ENCODE peak calls at places on chromosome 11, in four cellular contexts. N is GM10248; E is NCI-H524 treated with DMSO at 0.1 percent for 48 hours; M is activated naive CD8-positive, alpha-beta T cell treated with anti-CD3 and anti-CD28 coated beads, Interleukin-2, amount 50 U/mL, for 24 hours. K is an unnamed sample.

GRCh38 chr11:11476499-11476898 is 123.4 kb upstream of the CSNK2A3 start:
- DNase-seq in M (no peak), E (no peak), N (no peak), K (no peak)

GRCh38 chr11:104997288-104997687 is 25.7 kb downstream of the CASP5 start:
- DNase-seq in N (no peak), M (no peak), E (no peak), K (no peak)

GRCh38 chr11:73272680-73273038 is 521 bp downstream of the P2RY6 start:
- DNase-seq in N (no peak), E (no peak), M (no peak), K (no peak)

GRCh38 chr11:27705873-27706820 is 5.9 kb upstream of the BDNF start:
- DNase-seq in M (no peak), N (peak), E (no peak), K (no peak)

GRCh38 chr11:33735426-33736147 is 636 bp downstream of the CD59 start:
- DNase-seq in E (no peak), M (peak), N (peak), K (peak)

GRCh38 chr11:124644426-124645280 is 22.0 kb downstream of the TBRG1 start:
- DNase-seq in M (peak), E (peak), N (peak), K (no peak)

GRCh38 chr11:100273066-100273815 is 413.8 kb upstream of the ARHGAP42 start:
- DNase-seq in M (no peak), E (no peak), N (no peak), K (no peak)

GRCh38 chr11:130426223-130427048 is 2.0 kb downstream of the ADAMTS8 start:
- DNase-seq in M (no peak), N (no peak), E (no peak), K (no peak)

GRCh38 chr11:68202165-68202564 is 10.9 kb downstream of the KMT5B start:
- DNase-seq in N (no peak), M (no peak), E (no peak), K (no peak)

GRCh38 chr11:116217006-116217405 is 555.8 kb downstream of the BUD13 start:
- DNase-seq in M (peak), E (no peak), N (no peak), K (no peak)

GRCh38 chr11:95700471-95700817 is 89.1 kb downstream of the FAM76B start:
- DNase-seq in N (no peak), E (no peak), M (no peak), K (no peak)

GRCh38 chr11:11786771-11787170 is 55.0 kb upstream of the USP47 start:
- DNase-seq in N (no peak), M (no peak), E (no peak), K (no peak)

GRCh38 chr11:67027483-67027930 is 4.6 kb downstream of the SYT12 start:
- DNase-seq in E (no peak), M (no peak), N (peak), K (peak)

GRCh38 chr11:6677018-6677417 is 6.1 kb downstream of the MRPL17 start:
- DNase-seq in N (no peak), E (no peak), M (no peak), K (no peak)

GRCh38 chr11:132649277-132649676 is 883.0 kb downstream of the OPCML start:
- DNase-seq in E (no peak), N (no peak), M (no peak), K (no peak)

GRCh38 chr11:68966894-68967780 is 13.6 kb downstream of the MRGPRD start:
- DNase-seq in M (no peak), E (no peak), N (no peak), K (no peak)

GRCh38 chr11:107018902-107019493 is 722 bp upstream of the GUCY1A2 start:
- DNase-seq in N (peak), M (peak), E (no peak), K (peak)

GRCh38 chr11:16194566-16194965 is 161.8 kb downstream of the SOX6 start:
- DNase-seq in M (no peak), N (no peak), E (no peak), K (no peak)

GRCh38 chr11:59012106-59012941 is 73.0 kb downstream of the GLYATL1 start:
- DNase-seq in E (no peak), N (no peak), M (no peak), K (no peak)

GRCh38 chr11:119990306-119991021 is 147.4 kb downstream of the TRIM29 start:
- DNase-seq in N (no peak), M (no peak), E (no peak), K (no peak)

GRCh38 chr11:57054782-57055181 is 66.1 kb downstream of the OR5AK2 start:
- DNase-seq in M (no peak), E (no peak), N (no peak), K (no peak)

GRCh38 chr11:125376117-125376516 is 119.9 kb downstream of the FEZ1 start:
- DNase-seq in M (no peak), N (no peak), E (peak), K (no peak)

GRCh38 chr11:134372961-134373360 is 39.1 kb downstream of the B3GAT1 start:
- DNase-seq in E (peak), M (no peak), N (no peak), K (no peak)

GRCh38 chr11:67468056-67468455 is 995 bp downstream of the TMEM134 start:
- DNase-seq in E (no peak), N (no peak), M (no peak), K (peak)